ENCODE peak calls at places on chromosome 14, in ten cellular contexts. N is HL-60; S is left cardiac atrium; C is astrocyte of the spinal cord; V is HS-27A; P is natural killer cell treated with Interleukin-12 subunit alpha and Interleukin-12 subunit beta and Interleukin-15 and Interleukin-18, amount 100 ng/mL, for 72 hours; Q is NCI-H345; X is activated CD4-positive, alpha-beta T cell treated with anti-CD3 and anti-CD28 coated beads, Interleukin-2, amount 50 U/mL, for 1 hour; T is activated T-helper 1 cell treated with Interleukin-2 at 50 U/mL for 16 hours; D is NCI-H2081. A is an unnamed sample.
A peak's percentile ranks its signal among the peaks of the same experiment; 100 is the strongest.

GRCh38 chr14:74867673-74868072 is 8.3 kb downstream of the PROX2 start:
- DNase-seq in T (peak; percentile 12), P (peak; percentile 69), D (no peak), S (peak; percentile 77), Q (no peak), N (no peak), V (no peak), C (peak; percentile 42), X (peak; percentile 54), A (no peak)

GRCh38 chr14:86852530-86852929 is 1140.5 kb downstream of the GALC start:
- DNase-seq in Q (no peak), V (no peak), X (no peak), P (no peak), S (no peak), C (no peak), D (no peak), N (no peak), T (no peak), A (no peak)

GRCh38 chr14:30332374-30332773 is 226.6 kb upstream of the G2E3 start:
- DNase-seq in S (no peak), N (no peak), C (no peak), X (no peak), V (no peak), Q (no peak), T (no peak), P (no peak), D (no peak), A (no peak)

GRCh38 chr14:36319899-36320209 is 583 bp downstream of the MBIP start:
- DNase-seq in C (no peak), D (no peak), V (no peak), S (no peak), P (no peak), T (no peak), Q (no peak), X (no peak), N (no peak), A (no peak)

GRCh38 chr14:93772263-93772662 is 16.0 kb downstream of the PRIMA1 start:
- DNase-seq in D (no peak), V (no peak), C (no peak), N (no peak), P (no peak), T (no peak), X (no peak), Q (no peak), S (peak; percentile 38), A (no peak)

GRCh38 chr14:33165144-33165925 is 226.7 kb downstream of the NPAS3 start:
- DNase-seq in T (no peak), P (no peak), D (peak; percentile 58), S (no peak), N (no peak), X (no peak), C (peak; percentile 50), V (no peak), Q (peak; percentile 49), A (no peak)

GRCh38 chr14:91545946-91546716 is 36.0 kb upstream of the PPP4R3A start:
- DNase-seq in Q (peak; percentile 37), N (no peak), V (no peak), S (no peak), D (peak; percentile 40), P (no peak), X (no peak), T (no peak), C (no peak), A (no peak)

GRCh38 chr14:32602699-32603098 is 273.6 kb downstream of the AKAP6 start:
- DNase-seq in P (no peak), C (no peak), D (no peak), T (no peak), Q (no peak), S (no peak), N (no peak), V (no peak), X (no peak), A (no peak)

GRCh38 chr14:55441286-55441685 is 870 bp upstream of the TBPL2 start:
- DNase-seq in S (no peak), P (no peak), N (no peak), Q (no peak), D (no peak), X (no peak), V (no peak), T (no peak), C (no peak), A (no peak)

GRCh38 chr14:105817971-105818711 is 291.8 kb downstream of the TMEM121 start:
- DNase-seq in C (no peak), D (no peak), P (no peak), T (no peak), V (no peak), X (no peak), N (no peak), Q (no peak), S (no peak), A (no peak)

GRCh38 chr14:22226381-22226780 is 362.6 kb downstream of the DAD1 start:
- DNase-seq in X (peak; percentile 12), V (no peak), S (no peak), N (peak; percentile 61), Q (no peak), T (no peak), P (no peak), C (no peak), D (no peak), A (no peak)

GRCh38 chr14:68937790-68938514 is 41.1 kb downstream of the ACTN1 start:
- DNase-seq in T (no peak), N (no peak), V (no peak), Q (no peak), D (no peak), C (peak; percentile 52), P (no peak), X (no peak), S (peak; percentile 85), A (no peak)

GRCh38 chr14:93970967-93971634 is 5.3 kb downstream of the ASB2 start:
- DNase-seq in D (no peak), T (peak; percentile 22), S (no peak), Q (no peak), N (no peak), P (peak; percentile 76), C (no peak), V (no peak), X (no peak), A (peak; percentile 54)

GRCh38 chr14:89924224-89924623 is 30.3 kb downstream of the EFCAB11 start:
- DNase-seq in C (no peak), D (no peak), V (no peak), X (no peak), Q (no peak), N (no peak), T (no peak), P (no peak), S (no peak), A (no peak)

GRCh38 chr14:65243766-65244442 is 141.6 kb upstream of the MAX start:
- DNase-seq in V (no peak), C (no peak), D (no peak), P (no peak), X (no peak), N (no peak), Q (no peak), T (no peak), S (no peak), A (no peak)

GRCh38 chr14:45526715-45527549 is 273.9 kb upstream of the MIS18BP1 start:
- DNase-seq in N (peak; percentile 2), S (no peak), C (no peak), D (peak; percentile 61), T (no peak), Q (peak; percentile 27), X (no peak), V (no peak), P (no peak), A (peak; percentile 96)

GRCh38 chr14:94380225-94381148 is 7.9 kb downstream of the SERPINA1 start:
- DNase-seq in N (no peak), C (no peak), S (no peak), T (no peak), V (no peak), P (no peak), Q (no peak), D (no peak), X (no peak), A (no peak)

GRCh38 chr14:85619866-85620265 is 89.9 kb downstream of the FLRT2 start:
- DNase-seq in V (no peak), D (no peak), C (no peak), Q (no peak), N (peak; percentile 28), S (no peak), T (no peak), P (no peak), X (no peak), A (no peak)

GRCh38 chr14:105845725-105846309 is 319.4 kb downstream of the TMEM121 start:
- DNase-seq in P (no peak), C (no peak), V (no peak), S (peak; percentile 10), D (no peak), Q (no peak), X (no peak), N (no peak), T (no peak), A (no peak)

GRCh38 chr14:50038398-50039119 is 77.8 kb downstream of the VCPKMT start:
- DNase-seq in Q (no peak), N (peak; percentile 65), T (no peak), V (peak; percentile 90), S (no peak), D (no peak), X (no peak), C (peak; percentile 93), P (peak; percentile 93), A (peak; percentile 27)

GRCh38 chr14:71119075-71119474 is 211.8 kb downstream of the PCNX1 start:
- DNase-seq in S (no peak), P (no peak), C (no peak), T (no peak), N (no peak), X (no peak), D (no peak), Q (no peak), V (no peak), A (no peak)

GRCh38 chr14:103001651-103002396 is 55.5 kb downstream of the CDC42BPB start:
- DNase-seq in N (no peak), P (no peak), X (no peak), C (no peak), Q (no peak), D (no peak), T (no peak), S (no peak), V (no peak), A (no peak)

GRCh38 chr14:104799657-104800599 is 973 bp upstream of the ZBTB42 start:
- DNase-seq in S (peak; percentile 94), D (peak; percentile 62), C (peak; percentile 79), Q (peak; percentile 71), P (peak; percentile 82), T (peak; percentile 77), X (peak; percentile 78), N (no peak), V (no peak), A (no peak)

GRCh38 chr14:55454264-55455151 is 14.1 kb upstream of the TBPL2 start:
- DNase-seq in P (no peak), D (peak; percentile 92), T (no peak), Q (peak; percentile 98), V (no peak), N (no peak), S (peak; percentile 48), X (no peak), C (peak; percentile 85), A (peak; percentile 72)

GRCh38 chr14:52025310-52025709 is 36.0 kb downstream of the RTRAF start:
- DNase-seq in C (peak; percentile 95), N (no peak), T (no peak), V (peak; percentile 72), X (no peak), Q (no peak), D (no peak), S (no peak), P (no peak), A (no peak)

GRCh38 chr14:95307402-95308041 is 12.2 kb downstream of the CLMN start:
- DNase-seq in S (no peak), X (no peak), V (no peak), P (no peak), T (no peak), C (no peak), D (no peak), N (no peak), Q (no peak), A (no peak)

GRCh38 chr14:68444449-68445168 is 348.3 kb downstream of the ZFP36L1 start:
- DNase-seq in X (no peak), C (peak; percentile 83), V (no peak), Q (no peak), T (no peak), D (no peak), N (no peak), P (no peak), S (peak; percentile 38), A (peak; percentile 57)

GRCh38 chr14:87260460-87260859 is 732.5 kb downstream of the GALC start:
- DNase-seq in C (no peak), N (no peak), V (no peak), D (peak; percentile 79), P (no peak), X (no peak), Q (peak; percentile 80), T (no peak), S (no peak), A (no peak)

A was measured in NCI-H2107.